ENCODE peak calls at places on chromosomes 2 and 18, in five cellular contexts. E, Y, U, I and O are unnamed samples.

GRCh38 chr2:204108874-204109295 is 172.3 kb downstream of the ICOS start:
- DNase-seq in E (no peak), Y (no peak), U (no peak), I (no peak), O (no peak)

GRCh38 chr2:213064099-213064498 is 87.3 kb downstream of the IKZF2 start:
- DNase-seq in E (no peak), Y (no peak), U (no peak), I (no peak), O (no peak)

GRCh38 chr2:165927353-165927752 is 26.2 kb downstream of the TTC21B start:
- DNase-seq in E (no peak), Y (no peak), U (no peak), I (no peak), O (no peak)

GRCh38 chr2:62197609-62198236 is 1.8 kb downstream of the B3GNT2 start:
- DNase-seq in E (no peak), Y (no peak), U (no peak), I (peak), O (peak)

GRCh38 chr18:37481058-37481457 is 84.5 kb downstream of the CELF4 start:
- DNase-seq in E (no peak), Y (no peak), U (no peak), I (no peak), O (no peak)

GRCh38 chr2:163345795-163346573 is 389.8 kb downstream of the FIGN start:
- DNase-seq in E (no peak), Y (no peak), U (no peak), I (no peak), O (peak)

GRCh38 chr2:47190188-47190818 is 35.2 kb upstream of the STPG4 start:
- DNase-seq in E (no peak), Y (no peak), U (no peak), I (no peak), O (no peak)

GRCh38 chr18:66346833-66347595 is 256.9 kb downstream of the CDH19 start:
- DNase-seq in E (no peak), Y (no peak), U (no peak), I (no peak), O (no peak)

GRCh38 chr2:187477041-187477440 is 29.0 kb upstream of the CALCRL start:
- DNase-seq in E (no peak), Y (no peak), U (no peak), I (no peak), O (no peak)

GRCh38 chr18:55779711-55780590 is 192.0 kb upstream of the TCF4 start:
- DNase-seq in E (no peak), Y (no peak), U (no peak), I (peak), O (no peak)

DNA sequence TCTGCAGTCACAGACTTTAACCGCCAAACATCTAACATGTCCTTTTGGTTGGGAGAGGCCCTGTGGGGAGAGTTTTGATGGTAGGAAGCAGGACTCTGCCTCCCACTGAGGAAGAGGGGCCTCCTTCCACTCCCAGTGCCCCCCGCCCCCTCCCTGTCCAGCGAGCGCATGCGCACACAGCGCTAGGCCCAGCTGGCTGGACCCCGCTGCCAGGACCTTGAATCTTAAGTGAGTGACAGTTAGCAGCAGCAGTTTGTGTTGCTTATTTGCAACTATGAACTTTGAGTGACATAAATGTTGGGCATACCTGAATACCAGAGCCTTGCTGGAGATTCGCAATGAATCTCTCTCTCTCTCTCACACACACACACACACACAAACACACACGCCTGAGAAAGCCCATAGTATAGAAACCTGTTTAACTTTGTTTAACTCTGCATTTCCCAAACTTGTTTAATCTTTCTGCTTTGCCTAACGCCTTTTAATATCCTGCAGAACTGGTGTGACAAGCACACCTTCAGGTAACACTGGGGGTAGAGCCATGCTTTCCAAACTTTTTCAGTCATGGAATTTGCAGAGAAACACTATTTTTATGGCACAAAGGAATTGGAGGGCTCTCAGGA is 134.6 kb upstream of the SMAD2 start:
- DNase-seq in E (peak), Y (no peak), U (no peak), I (no peak), O (no peak)
- H3K27ac ChIP-seq in E (no peak), Y (no peak), U (no peak), I (no peak), O (no peak)

GRCh38 chr2:238106698-238107524 is 6.8 kb downstream of the ESPNL start:
- DNase-seq in E (peak), Y (no peak), U (no peak), I (peak), O (peak)

GRCh38 chr2:238108423-238109201 is 8.5 kb downstream of the ESPNL start:
- DNase-seq in E (peak), Y (no peak), U (no peak), I (peak), O (no peak)

GRCh38 chr2:238105506-238106338 is 5.6 kb downstream of the ESPNL start:
- DNase-seq in E (peak), Y (no peak), U (no peak), I (peak), O (no peak)

GRCh38 chr2:238106339-238106697 is 6.2 kb downstream of the ESPNL start:
- DNase-seq in E (peak), Y (no peak), U (no peak), I (peak), O (no peak)

GRCh38 chr2:238107525-238108422 is 7.6 kb downstream of the ESPNL start:
- DNase-seq in E (peak), Y (no peak), U (no peak), I (peak), O (no peak)
- H3K27ac ChIP-seq in E (no peak), Y (no peak), U (no peak), I (no peak), O (no peak)

DNA sequence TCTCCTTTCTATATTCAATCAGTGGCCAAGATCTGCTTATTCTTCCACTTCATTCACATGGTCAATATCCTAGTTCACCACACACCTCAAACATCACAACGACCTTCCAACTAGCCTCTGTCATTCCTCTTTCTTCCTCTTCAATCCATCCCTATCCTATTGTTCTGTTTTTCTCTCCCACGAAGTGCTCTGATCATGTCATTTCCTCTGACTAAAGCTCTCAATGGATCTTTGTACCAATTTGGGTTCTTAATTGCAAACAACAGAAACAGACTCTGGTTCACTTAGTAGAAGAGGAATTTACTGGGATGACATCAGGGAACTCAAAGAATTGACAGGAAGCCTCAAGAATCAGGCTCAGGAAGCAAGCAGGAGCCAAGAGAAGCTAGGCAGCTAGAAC is 23.5 kb downstream of the WNT10A start:
- DNase-seq in E (no peak), Y (no peak), U (no peak), I (no peak), O (no peak)
- H3K27ac ChIP-seq in E (no peak), Y (no peak), U (no peak), I (no peak), O (no peak)

GRCh38 chr2:96876036-96876810 is 6.3 kb upstream of the SEMA4C start:
- DNase-seq in E (no peak), Y (no peak), U (no peak), I (no peak), O (no peak)
- H3K27ac ChIP-seq in E (no peak), Y (no peak), U (no peak), I (no peak), O (no peak)

DNA sequence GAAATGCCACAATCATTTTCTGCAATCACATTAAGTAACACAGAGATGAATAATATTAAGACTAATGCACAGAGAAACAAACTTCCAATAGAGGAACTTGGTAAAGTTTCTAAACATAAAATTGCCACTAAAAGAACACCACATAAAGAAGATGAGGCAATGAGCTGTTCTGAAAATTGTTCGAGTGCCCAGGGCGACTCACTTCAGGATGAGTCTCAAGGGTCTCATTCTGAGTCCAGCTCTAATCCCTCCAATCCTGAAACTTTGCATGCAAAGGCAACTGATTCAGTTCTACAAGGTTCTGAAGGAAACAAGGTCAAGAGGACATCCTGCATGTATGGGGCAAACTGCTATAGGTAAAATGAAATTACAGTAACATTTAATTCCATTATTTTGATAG is 70.5 kb downstream of the APLF start:
- DNase-seq in E (no peak), Y (no peak), U (no peak), I (no peak), O (no peak)
- H3K27ac ChIP-seq in E (no peak), Y (no peak), U (no peak), I (no peak), O (no peak)

DNA sequence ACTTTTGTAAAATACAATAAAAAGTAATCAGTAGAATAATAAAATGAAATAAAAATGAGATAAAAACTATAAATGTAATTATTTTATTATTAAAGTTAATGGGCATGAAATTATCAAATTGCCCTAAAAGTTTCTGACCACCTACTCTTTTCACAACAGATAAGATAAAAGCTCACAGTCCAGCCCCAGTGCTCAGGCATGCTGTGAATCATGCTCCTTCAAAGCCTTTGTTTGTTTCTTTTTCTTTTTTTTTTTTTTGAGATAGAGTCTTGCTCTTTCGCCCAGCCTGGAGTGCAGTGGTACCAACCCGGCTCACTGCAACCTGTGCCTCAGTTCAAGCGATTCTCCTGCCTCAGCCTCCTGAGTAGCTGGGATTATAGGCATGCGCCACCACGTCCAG is 181.7 kb downstream of the ANKRD44 start:
- DNase-seq in E (no peak), Y (no peak), U (no peak), I (no peak), O (no peak)
- H3K27ac ChIP-seq in E (no peak), Y (no peak), U (no peak), I (no peak), O (no peak)

GRCh38 chr2:8546319-8547283 is 135.3 kb upstream of the ID2 start:
- DNase-seq in E (peak), Y (no peak), U (no peak), I (no peak), O (no peak)
- H3K27ac ChIP-seq in E (no peak), Y (no peak), U (no peak), I (no peak), O (no peak)

GRCh38 chr18:23177433-23178072 is 42.3 kb downstream of the CABLES1 start:
- DNase-seq in E (no peak), Y (no peak), U (no peak), I (peak), O (no peak)

GRCh38 chr18:23181547-23181946 is 46.3 kb downstream of the CABLES1 start:
- DNase-seq in E (no peak), Y (no peak), U (no peak), I (no peak), O (no peak)

GRCh38 chr18:23178661-23179081 is 43.4 kb downstream of the CABLES1 start:
- DNase-seq in E (no peak), Y (no peak), U (no peak), I (no peak), O (no peak)

GRCh38 chr18:23178201-23178600 is 42.9 kb downstream of the CABLES1 start:
- DNase-seq in E (no peak), Y (no peak), U (no peak), I (peak), O (no peak)

DNA sequence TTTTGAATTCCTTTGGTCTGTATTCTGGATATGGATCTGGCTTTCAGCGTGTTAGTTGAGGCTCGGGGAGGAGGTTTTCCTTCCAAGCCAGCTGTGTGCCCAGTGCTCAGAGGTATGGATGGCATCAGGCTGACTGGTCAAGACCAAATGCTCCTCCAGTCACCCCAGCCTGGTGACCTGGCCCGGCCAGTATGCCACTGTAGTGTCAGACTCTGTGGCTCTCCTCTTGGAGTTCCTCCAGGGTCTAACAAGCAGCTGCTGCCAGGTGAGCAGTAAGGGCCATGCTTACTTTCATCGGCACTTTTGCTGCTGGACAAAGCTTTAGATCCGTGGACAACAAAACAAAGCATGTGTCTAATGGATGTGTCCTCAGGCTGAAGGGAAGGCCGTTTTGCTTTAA is 44.1 kb downstream of the CABLES1 start:
- DNase-seq in E (no peak), Y (no peak), U (no peak), I (no peak), O (no peak)
- H3K27ac ChIP-seq in E (peak), Y (peak), U (no peak), I (no peak), O (no peak)